ENCODE peak calls at places on chromosomes 5 and 9, in six cellular contexts. One of them, this sample, is unnamed.

GRCh38 chr9:137720571-137721110 is 101.8 kb downstream of the EHMT1 start:
- DNase-seq in NCI-H2107: no peak
- DNase-seq in NCI-H2081: no peak
- DNase-seq in hepatocyte: no peak
- DNase-seq in stimulated activated CD4-positive, alpha-beta T cell treated with anti-CD3 and anti-CD28 coated beads, Interleukin-1b, Interleukin-23, amount 100 ng/mL, for 1 hour: no peak
- DNase-seq in NCI-H526 treated with DMSO at 0.1 percent for 48 hours: no peak
- DNase-seq in this sample: no peak

GRCh38 chr5:144575736-144576135 is 405.1 kb downstream of the KCTD16 start:
- DNase-seq in NCI-H2107: no peak
- DNase-seq in NCI-H526 treated with DMSO at 0.1 percent for 48 hours: no peak
- DNase-seq in hepatocyte: no peak
- DNase-seq in NCI-H2081: no peak
- DNase-seq in stimulated activated CD4-positive, alpha-beta T cell treated with anti-CD3 and anti-CD28 coated beads, Interleukin-1b, Interleukin-23, amount 100 ng/mL, for 1 hour: no peak
- DNase-seq in this sample: no peak

GRCh38 chr9:134880484-134881312 is at the start of gene FCN2:
- DNase-seq in NCI-H526 treated with DMSO at 0.1 percent for 48 hours: no peak
- DNase-seq in NCI-H2081: no peak
- DNase-seq in hepatocyte: no peak
- DNase-seq in stimulated activated CD4-positive, alpha-beta T cell treated with anti-CD3 and anti-CD28 coated beads, Interleukin-1b, Interleukin-23, amount 100 ng/mL, for 1 hour: no peak
- DNase-seq in NCI-H2107: no peak
- DNase-seq in this sample: no peak

GRCh38 chr5:139395844-139396640 is 1.1 kb upstream of the PROB1 start:
- DNase-seq in NCI-H2081: no peak
- DNase-seq in NCI-H2107: no peak
- DNase-seq in NCI-H526 treated with DMSO at 0.1 percent for 48 hours: no peak
- DNase-seq in hepatocyte: no peak
- DNase-seq in stimulated activated CD4-positive, alpha-beta T cell treated with anti-CD3 and anti-CD28 coated beads, Interleukin-1b, Interleukin-23, amount 100 ng/mL, for 1 hour: no peak
- DNase-seq in this sample: no peak

GRCh38 chr9:24245988-24246387 is 299.7 kb downstream of the IZUMO3 start:
- DNase-seq in hepatocyte: peak; percentile 43
- DNase-seq in stimulated activated CD4-positive, alpha-beta T cell treated with anti-CD3 and anti-CD28 coated beads, Interleukin-1b, Interleukin-23, amount 100 ng/mL, for 1 hour: no peak
- DNase-seq in NCI-H2107: no peak
- DNase-seq in NCI-H526 treated with DMSO at 0.1 percent for 48 hours: peak; percentile 47
- DNase-seq in NCI-H2081: peak; percentile 52
- DNase-seq in this sample: peak; percentile 5

GRCh38 chr5:58938568-58939424 is 355.9 kb downstream of the RAB3C start:
- DNase-seq in hepatocyte: no peak
- DNase-seq in NCI-H2081: no peak
- DNase-seq in stimulated activated CD4-positive, alpha-beta T cell treated with anti-CD3 and anti-CD28 coated beads, Interleukin-1b, Interleukin-23, amount 100 ng/mL, for 1 hour: no peak
- DNase-seq in NCI-H526 treated with DMSO at 0.1 percent for 48 hours: no peak
- DNase-seq in NCI-H2107: no peak
- DNase-seq in this sample: no peak

GRCh38 chr5:74934949-74935751 is 69.0 kb upstream of the FAM169A start:
- DNase-seq in NCI-H526 treated with DMSO at 0.1 percent for 48 hours: no peak
- DNase-seq in hepatocyte: peak; percentile 32
- DNase-seq in stimulated activated CD4-positive, alpha-beta T cell treated with anti-CD3 and anti-CD28 coated beads, Interleukin-1b, Interleukin-23, amount 100 ng/mL, for 1 hour: no peak
- DNase-seq in NCI-H2081: no peak
- DNase-seq in NCI-H2107: no peak
- DNase-seq in this sample: no peak

GRCh38 chr9:87766697-87767096 is 40.8 kb downstream of the CTSL start:
- DNase-seq in NCI-H2081: no peak
- DNase-seq in NCI-H2107: no peak
- DNase-seq in NCI-H526 treated with DMSO at 0.1 percent for 48 hours: no peak
- DNase-seq in hepatocyte: peak; percentile 69
- DNase-seq in stimulated activated CD4-positive, alpha-beta T cell treated with anti-CD3 and anti-CD28 coated beads, Interleukin-1b, Interleukin-23, amount 100 ng/mL, for 1 hour: no peak
- DNase-seq in this sample: no peak

GRCh38 chr5:80254767-80255424 is 952 bp downstream of the SERINC5 start:
- DNase-seq in hepatocyte: no peak
- DNase-seq in stimulated activated CD4-positive, alpha-beta T cell treated with anti-CD3 and anti-CD28 coated beads, Interleukin-1b, Interleukin-23, amount 100 ng/mL, for 1 hour: no peak
- DNase-seq in NCI-H2081: no peak
- DNase-seq in NCI-H2107: no peak
- DNase-seq in NCI-H526 treated with DMSO at 0.1 percent for 48 hours: no peak
- DNase-seq in this sample: no peak

GRCh38 chr5:121949885-121950284 is 11.9 kb upstream of the SRFBP1 start:
- DNase-seq in NCI-H2107: no peak
- DNase-seq in NCI-H2081: peak; percentile 72
- DNase-seq in NCI-H526 treated with DMSO at 0.1 percent for 48 hours: peak; percentile 12
- DNase-seq in hepatocyte: peak; percentile 73
- DNase-seq in stimulated activated CD4-positive, alpha-beta T cell treated with anti-CD3 and anti-CD28 coated beads, Interleukin-1b, Interleukin-23, amount 100 ng/mL, for 1 hour: no peak
- DNase-seq in this sample: peak; percentile 36

GRCh38 chr9:33380390-33381094 is 21.8 kb downstream of the AQP7 start:
- DNase-seq in NCI-H2107: no peak
- DNase-seq in NCI-H526 treated with DMSO at 0.1 percent for 48 hours: no peak
- DNase-seq in hepatocyte: no peak
- DNase-seq in NCI-H2081: no peak
- DNase-seq in stimulated activated CD4-positive, alpha-beta T cell treated with anti-CD3 and anti-CD28 coated beads, Interleukin-1b, Interleukin-23, amount 100 ng/mL, for 1 hour: no peak
- DNase-seq in this sample: no peak

GRCh38 chr9:9904021-9904420 is 708.8 kb downstream of the PTPRD start:
- DNase-seq in NCI-H526 treated with DMSO at 0.1 percent for 48 hours: no peak
- DNase-seq in stimulated activated CD4-positive, alpha-beta T cell treated with anti-CD3 and anti-CD28 coated beads, Interleukin-1b, Interleukin-23, amount 100 ng/mL, for 1 hour: no peak
- DNase-seq in NCI-H2107: no peak
- DNase-seq in hepatocyte: no peak
- DNase-seq in NCI-H2081: no peak
- DNase-seq in this sample: no peak

GRCh38 chr5:5270958-5271605 is 131.0 kb downstream of the ADAMTS16 start:
- DNase-seq in NCI-H2081: peak; percentile 21
- DNase-seq in NCI-H526 treated with DMSO at 0.1 percent for 48 hours: peak; percentile 6
- DNase-seq in hepatocyte: peak; percentile 92
- DNase-seq in NCI-H2107: no peak
- DNase-seq in stimulated activated CD4-positive, alpha-beta T cell treated with anti-CD3 and anti-CD28 coated beads, Interleukin-1b, Interleukin-23, amount 100 ng/mL, for 1 hour: no peak
- DNase-seq in this sample: no peak

GRCh38 chr5:157487358-157487757 is 27.3 kb downstream of the NIPAL4 start:
- DNase-seq in hepatocyte: no peak
- DNase-seq in NCI-H2081: no peak
- DNase-seq in stimulated activated CD4-positive, alpha-beta T cell treated with anti-CD3 and anti-CD28 coated beads, Interleukin-1b, Interleukin-23, amount 100 ng/mL, for 1 hour: no peak
- DNase-seq in NCI-H2107: no peak
- DNase-seq in NCI-H526 treated with DMSO at 0.1 percent for 48 hours: no peak
- DNase-seq in this sample: no peak

GRCh38 chr5:58452566-58453258 is 7.2 kb downstream of the PLK2 start:
- DNase-seq in NCI-H2081: no peak
- DNase-seq in stimulated activated CD4-positive, alpha-beta T cell treated with anti-CD3 and anti-CD28 coated beads, Interleukin-1b, Interleukin-23, amount 100 ng/mL, for 1 hour: no peak
- DNase-seq in NCI-H2107: no peak
- DNase-seq in hepatocyte: no peak
- DNase-seq in NCI-H526 treated with DMSO at 0.1 percent for 48 hours: no peak
- DNase-seq in this sample: no peak

GRCh38 chr5:59874675-59875074 is 18.9 kb downstream of the PDE4D start:
- DNase-seq in NCI-H2081: no peak
- DNase-seq in NCI-H2107: no peak
- DNase-seq in NCI-H526 treated with DMSO at 0.1 percent for 48 hours: no peak
- DNase-seq in stimulated activated CD4-positive, alpha-beta T cell treated with anti-CD3 and anti-CD28 coated beads, Interleukin-1b, Interleukin-23, amount 100 ng/mL, for 1 hour: no peak
- DNase-seq in hepatocyte: no peak
- DNase-seq in this sample: no peak

GRCh38 chr9:69806642-69807041 is 14.0 kb upstream of the CFAP95 start:
- DNase-seq in stimulated activated CD4-positive, alpha-beta T cell treated with anti-CD3 and anti-CD28 coated beads, Interleukin-1b, Interleukin-23, amount 100 ng/mL, for 1 hour: no peak
- DNase-seq in NCI-H526 treated with DMSO at 0.1 percent for 48 hours: no peak
- DNase-seq in NCI-H2107: no peak
- DNase-seq in hepatocyte: no peak
- DNase-seq in NCI-H2081: no peak
- DNase-seq in this sample: no peak

GRCh38 chr5:180296778-180297177 is 4.9 kb upstream of the MAPK9 start:
- DNase-seq in NCI-H2107: no peak
- DNase-seq in NCI-H526 treated with DMSO at 0.1 percent for 48 hours: no peak
- DNase-seq in hepatocyte: no peak
- DNase-seq in stimulated activated CD4-positive, alpha-beta T cell treated with anti-CD3 and anti-CD28 coated beads, Interleukin-1b, Interleukin-23, amount 100 ng/mL, for 1 hour: no peak
- DNase-seq in NCI-H2081: no peak
- DNase-seq in this sample: no peak

GRCh38 chr5:173315495-173316352 is 12.5 kb downstream of the STC2 start:
- DNase-seq in NCI-H526 treated with DMSO at 0.1 percent for 48 hours: no peak
- DNase-seq in stimulated activated CD4-positive, alpha-beta T cell treated with anti-CD3 and anti-CD28 coated beads, Interleukin-1b, Interleukin-23, amount 100 ng/mL, for 1 hour: no peak
- DNase-seq in NCI-H2081: peak; percentile 48
- DNase-seq in hepatocyte: peak; percentile 84
- DNase-seq in NCI-H2107: peak; percentile 12
- DNase-seq in this sample: no peak

GRCh38 chr5:139417214-139417613 is 13.3 kb upstream of the SPATA24 start:
- DNase-seq in NCI-H2081: no peak
- DNase-seq in NCI-H526 treated with DMSO at 0.1 percent for 48 hours: no peak
- DNase-seq in stimulated activated CD4-positive, alpha-beta T cell treated with anti-CD3 and anti-CD28 coated beads, Interleukin-1b, Interleukin-23, amount 100 ng/mL, for 1 hour: no peak
- DNase-seq in hepatocyte: no peak
- DNase-seq in NCI-H2107: peak; percentile 9
- DNase-seq in this sample: no peak

GRCh38 chr9:78097541-78097940 is 65.9 kb upstream of the GNAQ start:
- DNase-seq in hepatocyte: no peak
- DNase-seq in NCI-H2081: no peak
- DNase-seq in NCI-H526 treated with DMSO at 0.1 percent for 48 hours: no peak
- DNase-seq in stimulated activated CD4-positive, alpha-beta T cell treated with anti-CD3 and anti-CD28 coated beads, Interleukin-1b, Interleukin-23, amount 100 ng/mL, for 1 hour: no peak
- DNase-seq in NCI-H2107: no peak
- DNase-seq in this sample: no peak

GRCh38 chr5:68449380-68449779 is 233.8 kb downstream of the PIK3R1 start:
- DNase-seq in stimulated activated CD4-positive, alpha-beta T cell treated with anti-CD3 and anti-CD28 coated beads, Interleukin-1b, Interleukin-23, amount 100 ng/mL, for 1 hour: no peak
- DNase-seq in NCI-H2081: no peak
- DNase-seq in NCI-H526 treated with DMSO at 0.1 percent for 48 hours: no peak
- DNase-seq in hepatocyte: no peak
- DNase-seq in NCI-H2107: no peak
- DNase-seq in this sample: no peak

GRCh38 chr9:93288891-93289883 is 105.2 kb downstream of the WNK2 start:
- DNase-seq in hepatocyte: peak; percentile 78
- DNase-seq in NCI-H2107: no peak
- DNase-seq in stimulated activated CD4-positive, alpha-beta T cell treated with anti-CD3 and anti-CD28 coated beads, Interleukin-1b, Interleukin-23, amount 100 ng/mL, for 1 hour: no peak
- DNase-seq in NCI-H2081: no peak
- DNase-seq in NCI-H526 treated with DMSO at 0.1 percent for 48 hours: no peak
- DNase-seq in this sample: no peak

GRCh38 chr5:99900302-99900811 is 634.8 kb upstream of the FAM174A start:
- DNase-seq in NCI-H2107: no peak
- DNase-seq in NCI-H526 treated with DMSO at 0.1 percent for 48 hours: no peak
- DNase-seq in hepatocyte: no peak
- DNase-seq in NCI-H2081: peak; percentile 4
- DNase-seq in stimulated activated CD4-positive, alpha-beta T cell treated with anti-CD3 and anti-CD28 coated beads, Interleukin-1b, Interleukin-23, amount 100 ng/mL, for 1 hour: no peak
- DNase-seq in this sample: no peak

GRCh38 chr5:107958861-107959260 is 288.1 kb upstream of the EFNA5 start:
- DNase-seq in NCI-H2107: no peak
- DNase-seq in NCI-H526 treated with DMSO at 0.1 percent for 48 hours: no peak
- DNase-seq in stimulated activated CD4-positive, alpha-beta T cell treated with anti-CD3 and anti-CD28 coated beads, Interleukin-1b, Interleukin-23, amount 100 ng/mL, for 1 hour: no peak
- DNase-seq in hepatocyte: no peak
- DNase-seq in NCI-H2081: no peak
- DNase-seq in this sample: no peak

GRCh38 chr5:64333891-64334290 is 168.2 kb downstream of the RNF180 start:
- DNase-seq in NCI-H2107: no peak
- DNase-seq in NCI-H526 treated with DMSO at 0.1 percent for 48 hours: no peak
- DNase-seq in NCI-H2081: no peak
- DNase-seq in hepatocyte: no peak
- DNase-seq in stimulated activated CD4-positive, alpha-beta T cell treated with anti-CD3 and anti-CD28 coated beads, Interleukin-1b, Interleukin-23, amount 100 ng/mL, for 1 hour: no peak
- DNase-seq in this sample: no peak

GRCh38 chr9:136920832-136921231 is 23.7 kb downstream of the FBXW5 start:
- DNase-seq in NCI-H2081: no peak
- DNase-seq in stimulated activated CD4-positive, alpha-beta T cell treated with anti-CD3 and anti-CD28 coated beads, Interleukin-1b, Interleukin-23, amount 100 ng/mL, for 1 hour: no peak
- DNase-seq in hepatocyte: no peak
- DNase-seq in NCI-H526 treated with DMSO at 0.1 percent for 48 hours: no peak
- DNase-seq in NCI-H2107: no peak
- DNase-seq in this sample: no peak

GRCh38 chr5:77232545-77232944 is 22.1 kb downstream of the PDE8B start:
- DNase-seq in NCI-H2081: no peak
- DNase-seq in stimulated activated CD4-positive, alpha-beta T cell treated with anti-CD3 and anti-CD28 coated beads, Interleukin-1b, Interleukin-23, amount 100 ng/mL, for 1 hour: no peak
- DNase-seq in NCI-H526 treated with DMSO at 0.1 percent for 48 hours: no peak
- DNase-seq in NCI-H2107: no peak
- DNase-seq in hepatocyte: no peak
- DNase-seq in this sample: no peak

GRCh38 chr5:78771260-78772240 is 123.0 kb upstream of the LHFPL2 start:
- DNase-seq in NCI-H2107: no peak
- DNase-seq in hepatocyte: no peak
- DNase-seq in stimulated activated CD4-positive, alpha-beta T cell treated with anti-CD3 and anti-CD28 coated beads, Interleukin-1b, Interleukin-23, amount 100 ng/mL, for 1 hour: no peak
- DNase-seq in NCI-H526 treated with DMSO at 0.1 percent for 48 hours: no peak
- DNase-seq in NCI-H2081: no peak
- DNase-seq in this sample: no peak

GRCh38 chr5:113034182-113034773 is 57.7 kb downstream of the DCP2 start:
- DNase-seq in hepatocyte: no peak
- DNase-seq in stimulated activated CD4-positive, alpha-beta T cell treated with anti-CD3 and anti-CD28 coated beads, Interleukin-1b, Interleukin-23, amount 100 ng/mL, for 1 hour: no peak
- DNase-seq in NCI-H526 treated with DMSO at 0.1 percent for 48 hours: no peak
- DNase-seq in NCI-H2081: peak; percentile 33
- DNase-seq in NCI-H2107: no peak
- DNase-seq in this sample: peak; percentile 11

GRCh38 chr9:124809211-124809610 is 32.3 kb downstream of the OLFML2A start:
- DNase-seq in NCI-H2081: no peak
- DNase-seq in hepatocyte: no peak
- DNase-seq in NCI-H2107: no peak
- DNase-seq in stimulated activated CD4-positive, alpha-beta T cell treated with anti-CD3 and anti-CD28 coated beads, Interleukin-1b, Interleukin-23, amount 100 ng/mL, for 1 hour: no peak
- DNase-seq in NCI-H526 treated with DMSO at 0.1 percent for 48 hours: no peak
- DNase-seq in this sample: no peak

GRCh38 chr9:116365056-116365471 is 211.5 kb downstream of the PAPPA start:
- DNase-seq in NCI-H2107: peak; percentile 64
- DNase-seq in stimulated activated CD4-positive, alpha-beta T cell treated with anti-CD3 and anti-CD28 coated beads, Interleukin-1b, Interleukin-23, amount 100 ng/mL, for 1 hour: no peak
- DNase-seq in NCI-H2081: peak; percentile 44
- DNase-seq in NCI-H526 treated with DMSO at 0.1 percent for 48 hours: peak; percentile 38
- DNase-seq in hepatocyte: peak; percentile 70
- DNase-seq in this sample: peak; percentile 41

GRCh38 chr9:124602204-124602603 is 95.0 kb upstream of the NR5A1 start:
- DNase-seq in stimulated activated CD4-positive, alpha-beta T cell treated with anti-CD3 and anti-CD28 coated beads, Interleukin-1b, Interleukin-23, amount 100 ng/mL, for 1 hour: no peak
- DNase-seq in NCI-H526 treated with DMSO at 0.1 percent for 48 hours: no peak
- DNase-seq in NCI-H2107: no peak
- DNase-seq in NCI-H2081: no peak
- DNase-seq in hepatocyte: peak; percentile 23
- DNase-seq in this sample: no peak

This sample was measured in amniotic stem cell.